ENCODE peak calls at places on chromosomes 5 and 9, in six cellular contexts. One of them, this sample, is unnamed.

GRCh38 chr5:66958984-66959641 is 237.5 kb downstream of the CD180 start:
- DNase-seq in fibroblast of the aortic adventitia: peak
- DNase-seq in transverse colon: no peak
- DNase-seq in HCT116: no peak
- DNase-seq in ovary: peak
- DNase-seq in WTC11: peak
- DNase-seq in this sample: peak

GRCh38 chr5:58366461-58366860 is 93.4 kb downstream of the PLK2 start:
- DNase-seq in fibroblast of the aortic adventitia: peak
- DNase-seq in transverse colon: no peak
- DNase-seq in HCT116: no peak
- DNase-seq in ovary: no peak
- DNase-seq in WTC11: no peak
- DNase-seq in this sample: no peak

GRCh38 chr5:68460147-68460760 is 244.7 kb downstream of the PIK3R1 start:
- DNase-seq in fibroblast of the aortic adventitia: peak
- DNase-seq in transverse colon: peak
- DNase-seq in HCT116: peak
- DNase-seq in ovary: peak
- DNase-seq in WTC11: no peak
- DNase-seq in this sample: no peak

GRCh38 chr5:6393596-6394194 is 15.3 kb upstream of the MED10 start:
- DNase-seq in fibroblast of the aortic adventitia: no peak
- DNase-seq in transverse colon: no peak
- DNase-seq in HCT116: no peak
- DNase-seq in ovary: no peak
- DNase-seq in WTC11: no peak
- DNase-seq in this sample: no peak

GRCh38 chr9:132995121-132995420 is 16.6 kb downstream of the GFI1B start:
- DNase-seq in fibroblast of the aortic adventitia: no peak
- DNase-seq in transverse colon: no peak
- DNase-seq in HCT116: no peak
- DNase-seq in ovary: no peak
- DNase-seq in WTC11: no peak
- DNase-seq in this sample: no peak

GRCh38 chr9:109801484-109801883 is 21.5 kb downstream of the PALM2AKAP2 start:
- DNase-seq in fibroblast of the aortic adventitia: no peak
- DNase-seq in transverse colon: no peak
- DNase-seq in HCT116: no peak
- DNase-seq in ovary: no peak
- DNase-seq in WTC11: no peak
- DNase-seq in this sample: no peak

GRCh38 chr5:152505442-152506042 is 100.5 kb upstream of the NMUR2 start:
- DNase-seq in fibroblast of the aortic adventitia: peak
- DNase-seq in transverse colon: peak
- DNase-seq in HCT116: peak
- DNase-seq in ovary: peak
- DNase-seq in WTC11: peak
- DNase-seq in this sample: peak

GRCh38 chr9:78032599-78033457 is 1.2 kb upstream of the GNAQ start:
- DNase-seq in fibroblast of the aortic adventitia: no peak
- DNase-seq in transverse colon: peak
- DNase-seq in HCT116: no peak
- DNase-seq in ovary: no peak
- DNase-seq in WTC11: no peak
- DNase-seq in this sample: no peak

GRCh38 chr5:16179936-16180788 is 571 bp upstream of the MARCHF11 start:
- DNase-seq in fibroblast of the aortic adventitia: no peak
- DNase-seq in transverse colon: no peak
- DNase-seq in HCT116: no peak
- DNase-seq in ovary: no peak
- DNase-seq in WTC11: peak
- DNase-seq in this sample: peak

GRCh38 chr9:84258371-84258770 is 82.2 kb downstream of the SLC28A3 start:
- DNase-seq in fibroblast of the aortic adventitia: no peak
- DNase-seq in transverse colon: no peak
- DNase-seq in HCT116: no peak
- DNase-seq in ovary: no peak
- DNase-seq in WTC11: no peak
- DNase-seq in this sample: no peak

GRCh38 chr5:116571568-116572321 is 2.9 kb downstream of the SEMA6A start:
- DNase-seq in fibroblast of the aortic adventitia: no peak
- DNase-seq in transverse colon: no peak
- DNase-seq in HCT116: no peak
- DNase-seq in ovary: no peak
- DNase-seq in WTC11: no peak
- DNase-seq in this sample: no peak

DNA sequence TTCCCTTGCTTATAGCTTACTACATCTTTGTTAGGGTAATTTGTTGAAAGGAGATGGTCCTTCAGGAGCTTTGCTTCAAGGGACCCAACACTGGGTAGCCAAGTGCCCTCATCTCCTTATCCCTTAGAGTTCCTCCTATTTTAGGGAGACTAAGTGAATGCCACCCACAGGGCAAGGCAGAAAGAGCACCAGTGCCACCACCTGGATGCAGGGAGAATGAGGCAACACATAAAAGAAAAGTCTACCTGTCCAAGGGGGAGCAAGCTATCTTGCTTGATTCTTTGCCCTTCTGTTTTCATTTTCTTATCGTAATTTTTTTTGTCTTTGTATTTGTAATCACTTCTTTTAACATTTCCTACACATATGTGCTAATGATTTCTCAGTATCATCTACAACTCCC is 205.5 kb downstream of the NPR3 start:
- DNase-seq in fibroblast of the aortic adventitia: peak
- DNase-seq in transverse colon: no peak
- DNase-seq in HCT116: peak
- DNase-seq in ovary: no peak
- DNase-seq in WTC11: peak
- DNase-seq in this sample: peak
- TF ChIP-seq CTCF in fibroblast of the aortic adventitia: peak
- TF ChIP-seq CTCF in transverse colon: peak
- TF ChIP-seq CTCF in HCT116: peak
- TF ChIP-seq CTCF in ovary: no peak
- TF ChIP-seq CTCF in WTC11: no peak
- TF ChIP-seq CTCF in this sample: peak

GRCh38 chr5:180799194-180799593 is 3.4 kb downstream of the MGAT1 start:
- DNase-seq in fibroblast of the aortic adventitia: no peak
- DNase-seq in transverse colon: peak
- DNase-seq in HCT116: no peak
- DNase-seq in ovary: no peak
- DNase-seq in WTC11: peak
- DNase-seq in this sample: peak
- TF ChIP-seq CTCF in fibroblast of the aortic adventitia: peak
- TF ChIP-seq CTCF in transverse colon: peak
- TF ChIP-seq CTCF in HCT116: no peak
- TF ChIP-seq CTCF in ovary: no peak
- TF ChIP-seq CTCF in WTC11: peak
- TF ChIP-seq CTCF in this sample: peak

GRCh38 chr5:100664140-100664539 is 129.0 kb downstream of the FAM174A start:
- DNase-seq in fibroblast of the aortic adventitia: no peak
- DNase-seq in transverse colon: no peak
- DNase-seq in HCT116: no peak
- DNase-seq in ovary: no peak
- DNase-seq in WTC11: no peak
- DNase-seq in this sample: no peak
- TF ChIP-seq CTCF in fibroblast of the aortic adventitia: no peak
- TF ChIP-seq CTCF in transverse colon: no peak
- TF ChIP-seq CTCF in HCT116: no peak
- TF ChIP-seq CTCF in ovary: no peak
- TF ChIP-seq CTCF in WTC11: no peak
- TF ChIP-seq CTCF in this sample: no peak

DNA sequence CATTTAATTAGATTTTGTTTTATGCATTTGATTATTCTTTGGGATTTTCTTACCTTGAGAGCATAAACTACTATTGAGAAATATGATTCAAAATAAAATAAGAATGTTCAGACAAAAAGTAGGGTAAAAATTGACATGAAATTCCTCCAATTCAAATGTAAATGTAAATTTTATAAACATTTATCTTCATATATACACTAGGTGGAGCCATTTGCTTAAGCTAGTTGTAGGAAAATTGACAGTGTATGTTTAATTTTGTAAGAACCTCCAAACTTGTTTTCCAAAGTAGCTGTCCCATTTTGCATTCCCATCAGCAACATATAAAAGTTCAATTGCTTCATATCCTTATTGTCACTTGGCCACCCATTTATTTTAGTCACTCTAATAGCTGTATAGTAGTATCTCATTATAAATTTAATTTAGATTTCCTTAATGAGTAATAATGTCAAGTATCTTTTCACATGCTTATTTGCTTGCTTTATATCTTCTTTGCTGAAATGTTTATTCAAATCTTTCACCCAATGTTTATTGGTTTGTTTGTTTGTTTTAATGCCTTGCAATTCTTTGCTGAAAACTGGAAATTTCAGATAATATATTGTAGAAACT is 37.6 kb upstream of the SLCO6A1 start:
- DNase-seq in fibroblast of the aortic adventitia: peak
- DNase-seq in transverse colon: no peak
- DNase-seq in HCT116: peak
- DNase-seq in ovary: no peak
- DNase-seq in WTC11: no peak
- DNase-seq in this sample: no peak
- TF ChIP-seq CTCF in fibroblast of the aortic adventitia: peak
- TF ChIP-seq CTCF in transverse colon: peak
- TF ChIP-seq CTCF in HCT116: peak
- TF ChIP-seq CTCF in ovary: no peak
- TF ChIP-seq CTCF in WTC11: no peak
- TF ChIP-seq CTCF in this sample: no peak